ENCODE peak calls at places on chromosomes 13 and 19, in eight cellular contexts. C is PC-3; U is thoracic aorta; S is prostate gland; I is SJSA1; Z is MG63; E is CD8-positive, alpha-beta memory T cell; K is adrenal gland. R is an unnamed sample. For H3K9me3, the result is how much of the 10 kb centered on the place peaks cover.

GRCh38 chr13:93788456-93788855 is 561.8 kb downstream of the GPC6 start:
- DNase-seq in C (peak), U (no peak), S (no peak), I (peak), Z (no peak), E (no peak), K (no peak), R (no peak)

GRCh38 chr13:49622174-49622946 is 5.9 kb upstream of the ARL11 start:
- DNase-seq in C (no peak), U (no peak), S (no peak), I (no peak), Z (no peak), E (no peak), K (peak), R (no peak)

GRCh38 chr19:21474671-21475181 is 30.7 kb upstream of the ZNF429 start:
- DNase-seq in C (no peak), U (peak), S (peak), I (no peak), Z (peak), E (peak), K (peak), R (peak)

GRCh38 chr19:16457195-16457953 is 14.4 kb downstream of the EPS15L1 start:
- DNase-seq in C (peak), U (no peak), S (no peak), I (peak), Z (peak), E (no peak), K (peak), R (no peak)

GRCh38 chr13:48333976-48334375 is 30.4 kb downstream of the RB1 start:
- DNase-seq in C (peak), U (no peak), S (peak), I (no peak), Z (no peak), E (no peak), K (no peak), R (no peak)

GRCh38 chr19:31408460-31409124 is 59.4 kb upstream of the TSHZ3 start:
- DNase-seq in C (peak), U (no peak), S (no peak), I (peak), Z (no peak), E (no peak), K (no peak), R (peak)

GRCh38 chr13:106566682-106567420 is 1.1 kb downstream of the ARGLU1 start:
- DNase-seq in C (peak), U (no peak), S (peak), I (peak), Z (peak), E (peak), K (peak), R (peak)

GRCh38 chr13:44364601-44365000 is 9.0 kb upstream of the SERP2 start:
- DNase-seq in C (peak), U (no peak), S (no peak), I (peak), Z (peak), E (no peak), K (no peak), R (no peak)

GRCh38 chr19:45291834-45292233 is 30.8 kb downstream of the CKM start:
- DNase-seq in C (no peak), U (no peak), S (no peak), I (no peak), Z (no peak), E (no peak), K (no peak), R (no peak)

GRCh38 chr19:52190679-52191293 is 934 bp downstream of the PPP2R1A start:
- DNase-seq in C (peak), U (no peak), S (no peak), I (no peak), Z (peak), E (no peak), K (peak), R (peak)

GRCh38 chr13:48232420-48233096 is 448 bp upstream of the ITM2B start:
- DNase-seq in C (peak), U (no peak), S (peak), I (peak), Z (no peak), E (no peak), K (peak), R (no peak)

GRCh38 chr13:40064723-40065122 is 409.3 kb downstream of the COG6 start:
- DNase-seq in C (peak), U (peak), S (no peak), I (no peak), Z (peak), E (no peak), K (no peak), R (peak)

GRCh38 chr19:958967-959685 is 25.0 kb upstream of the WDR18 start:
- DNase-seq in C (peak), U (no peak), S (no peak), I (no peak), Z (no peak), E (no peak), K (no peak), R (no peak)

GRCh38 chr19:3665681-3666544 is 34.4 kb downstream of the PIP5K1C start:
- DNase-seq in C (peak), U (peak), S (peak), I (peak), Z (no peak), E (peak), K (peak), R (peak)

GRCh38 chr13:43567608-43568007 is 219.2 kb downstream of the ENOX1 start:
- DNase-seq in C (peak), U (no peak), S (no peak), I (no peak), Z (no peak), E (no peak), K (no peak), R (no peak)

GRCh38 chr13:50617134-50617721 is 226.3 kb downstream of the DLEU7 start:
- DNase-seq in C (peak), U (no peak), S (no peak), I (peak), Z (peak), E (no peak), K (no peak), R (no peak)

GRCh38 chr13:92158335-92158734 is 759.9 kb downstream of the GPC5 start:
- DNase-seq in C (peak), U (no peak), S (no peak), I (peak), Z (peak), E (no peak), K (no peak), R (no peak)

GRCh38 chr19:43362179-43362578 is 8.7 kb downstream of the CD177 start:
- DNase-seq in C (no peak), U (no peak), S (no peak), I (peak), Z (peak), E (no peak), K (no peak), R (no peak)

GRCh38 chr19:41995959-41996797 is 2.1 kb upstream of the ATP1A3 start:
- DNase-seq in C (no peak), U (no peak), S (no peak), I (no peak), Z (no peak), E (no peak), K (peak), R (no peak)

GRCh38 chr13:82565191-82565590 is 1317.1 kb downstream of the SLITRK1 start:
- DNase-seq in C (no peak), U (no peak), S (no peak), I (no peak), Z (no peak), E (no peak), K (no peak), R (no peak)

GRCh38 chr19:2488942-2489731 is 13.2 kb downstream of the GADD45B start:
- DNase-seq in C (peak), U (no peak), S (no peak), I (peak), Z (no peak), E (no peak), K (peak), R (peak)

GRCh38 chr13:64910061-64910460 is 2320.1 kb downstream of the PCDH9 start:
- DNase-seq in C (no peak), U (no peak), S (no peak), I (no peak), Z (no peak), E (no peak), K (no peak), R (no peak)

GRCh38 chr19:8371011-8371804 is 7.3 kb downstream of the ANGPTL4 start:
- DNase-seq in C (no peak), U (no peak), S (no peak), I (no peak), Z (no peak), E (no peak), K (no peak), R (no peak)

GRCh38 chr19:57623091-57623490 is 9.0 kb downstream of the ZNF134 start:
- DNase-seq in C (no peak), U (no peak), S (no peak), I (no peak), Z (no peak), E (no peak), K (no peak), R (no peak)
- H3K9me3 ChIP-seq in C (half or more), U (half or more), S (under half), I (half or more), Z (half or more), E (half or more), K (under half), R (half or more)

GRCh38 chr13:73702419-73703071 is 431.7 kb downstream of the KLF12 start:
- DNase-seq in C (peak), U (no peak), S (no peak), I (no peak), Z (no peak), E (peak), K (no peak), R (no peak)
- H3K4me3 ChIP-seq in C (no peak), U (no peak), S (no peak), I (no peak), Z (no peak), E (peak), K (no peak), R (no peak)

DNA sequence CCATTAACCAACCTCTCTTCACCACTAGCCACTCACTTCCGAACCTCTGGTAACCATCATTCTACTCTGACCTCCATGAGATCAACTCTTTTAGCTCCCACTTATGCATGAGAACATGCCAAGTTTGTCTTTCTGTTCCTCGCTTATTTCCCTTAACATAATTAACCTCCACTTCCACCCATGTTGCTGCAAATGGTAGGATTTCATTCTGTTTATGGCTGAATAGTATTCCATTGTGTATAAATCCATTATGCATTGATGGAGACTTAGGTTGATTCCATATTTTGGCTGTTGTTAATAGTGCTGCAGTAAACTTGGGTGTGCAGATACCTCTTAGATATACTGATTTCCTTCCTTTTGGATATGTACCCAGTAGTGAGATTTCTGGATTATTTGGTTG is 30.2 kb downstream of the ZNF382 start:
- DNase-seq in C (no peak), U (no peak), S (no peak), I (no peak), Z (no peak), E (no peak), K (no peak), R (no peak)
- H3K9me3 ChIP-seq in C (under half), U (half or more), S (under half), I (under half), Z (half or more), E (half or more), K (under half), R (half or more)

GRCh38 chr13:27789495-27790303 is 2.6 kb upstream of the GSX1 start:
- DNase-seq in C (no peak), U (no peak), S (no peak), I (no peak), Z (no peak), E (no peak), K (no peak), R (no peak)

GRCh38 chr13:27791146-27791900 is 960 bp upstream of the GSX1 start:
- DNase-seq in C (no peak), U (no peak), S (no peak), I (no peak), Z (no peak), E (no peak), K (no peak), R (no peak)

GRCh38 chr13:27789153-27789494 is 3.2 kb upstream of the GSX1 start:
- DNase-seq in C (no peak), U (no peak), S (no peak), I (no peak), Z (no peak), E (no peak), K (no peak), R (no peak)

GRCh38 chr13:27791901-27792392 is 336 bp upstream of the GSX1 start:
- DNase-seq in C (no peak), U (no peak), S (no peak), I (no peak), Z (no peak), E (no peak), K (no peak), R (no peak)

GRCh38 chr13:27790523-27790922 is 1.8 kb upstream of the GSX1 start:
- DNase-seq in C (no peak), U (no peak), S (no peak), I (no peak), Z (no peak), E (no peak), K (no peak), R (no peak)
- H3K4me3 ChIP-seq in C (peak), U (peak), S (no peak), I (no peak), Z (no peak), E (peak), K (no peak), R (no peak)

DNA sequence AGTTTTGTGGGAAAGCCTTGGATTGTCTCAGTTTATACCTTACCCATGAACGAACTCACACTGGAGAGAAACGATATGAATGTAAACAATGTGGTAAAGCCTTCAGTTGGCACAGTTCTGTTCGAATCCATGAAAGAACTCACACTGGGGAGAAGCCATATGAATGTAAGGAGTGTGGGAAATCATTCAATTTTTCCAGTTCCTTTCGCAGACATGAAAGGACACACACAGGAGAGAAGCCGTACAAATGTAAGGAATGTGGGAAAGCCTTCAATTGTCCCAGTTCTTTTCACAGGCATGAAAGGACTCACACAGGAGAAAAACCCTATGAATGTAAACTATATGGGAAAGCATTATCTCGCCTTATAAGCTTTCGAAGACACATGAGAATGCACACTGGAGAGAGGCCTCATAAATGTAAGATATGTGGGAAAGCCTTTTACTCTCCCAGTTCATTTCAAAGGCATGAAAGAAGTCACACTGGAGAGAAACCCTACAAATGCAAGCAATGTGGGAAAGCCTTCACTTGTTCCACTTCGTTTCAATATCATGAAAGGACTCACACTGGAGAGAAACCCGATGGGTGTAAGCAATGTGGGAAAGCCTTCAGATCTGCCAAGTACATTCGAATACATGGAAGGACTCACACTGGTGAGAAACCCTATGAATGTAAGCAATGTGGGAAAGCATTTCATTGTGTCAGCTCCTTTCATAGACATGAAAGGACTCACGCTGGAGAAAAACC is 7.5 kb upstream of the ZNF440 start:
- DNase-seq in C (no peak), U (no peak), S (no peak), I (no peak), Z (no peak), E (no peak), K (no peak), R (no peak)
- H3K9me3 ChIP-seq in C (half or more), U (under half), S (under half), I (under half), Z (half or more), E (under half), K (under half), R (under half)